ENCODE peak calls at places on chromosomes 2 and 18, in six cellular contexts. E, T, V, O, G and D are unnamed samples.

GRCh38 chr18:38940863-38941531 is 1375.4 kb upstream of the CELF4 start:
- DNase-seq in V (no peak), O (peak; percentile 26), T (no peak), E (peak; percentile 57), G (no peak), D (no peak)

GRCh38 chr2:72713857-72714256 is 112.0 kb downstream of the EXOC6B start:
- DNase-seq in T (no peak), E (peak; percentile 33), O (no peak), G (no peak), V (no peak), D (no peak)

GRCh38 chr18:46723856-46724415 is 32.9 kb downstream of the ST8SIA5 start:
- DNase-seq in V (no peak), T (no peak), G (no peak), O (no peak), E (no peak), D (no peak)

GRCh38 chr2:101307950-101308431 is 510 bp downstream of the RNF149 start:
- DNase-seq in E (no peak), T (no peak), O (peak; percentile 37), V (peak; percentile 54), G (no peak), D (peak; percentile 61)

GRCh38 chr2:84285056-84285747 is 173.9 kb downstream of the SUCLG1 start:
- DNase-seq in G (no peak), O (no peak), T (no peak), E (no peak), V (no peak), D (no peak)

GRCh38 chr18:25146113-25146512 is 205.9 kb downstream of the ZNF521 start:
- DNase-seq in V (no peak), G (no peak), O (no peak), T (no peak), E (no peak), D (no peak)

GRCh38 chr2:144275340-144275739 is 244.6 kb downstream of the ZEB2 start:
- DNase-seq in E (no peak), V (no peak), O (no peak), T (no peak), G (no peak), D (no peak)

GRCh38 chr18:54003195-54003594 is 221.3 kb downstream of the MBD2 start:
- DNase-seq in G (no peak), V (no peak), O (no peak), E (no peak), T (no peak), D (no peak)

GRCh38 chr2:172531309-172531708 is 24.6 kb upstream of the PDK1 start:
- DNase-seq in O (no peak), T (no peak), E (no peak), G (no peak), V (no peak), D (no peak)

GRCh38 chr2:60337142-60337497 is 216.3 kb downstream of the BCL11A start:
- DNase-seq in T (no peak), O (no peak), G (no peak), V (peak; percentile 52), E (no peak), D (no peak)

GRCh38 chr2:172674034-172674967 is 61.3 kb upstream of the RAPGEF4 start:
- DNase-seq in T (no peak), V (peak; percentile 79), O (peak; percentile 31), G (no peak), E (no peak), D (no peak)

GRCh38 chr2:12131975-12132374 is 385.5 kb downstream of the LPIN1 start:
- DNase-seq in T (no peak), E (no peak), G (no peak), V (no peak), O (no peak), D (no peak)

GRCh38 chr18:9530226-9531009 is 55.1 kb downstream of the RALBP1 start:
- DNase-seq in T (no peak), O (no peak), E (no peak), V (no peak), G (no peak), D (no peak)

GRCh38 chr18:41906528-41907256 is 48.3 kb upstream of the PIK3C3 start:
- DNase-seq in G (no peak), E (peak; percentile 13), V (peak; percentile 59), T (no peak), O (peak; percentile 10), D (no peak)

GRCh38 chr2:15832310-15832709 is 108.0 kb upstream of the MYCN start:
- DNase-seq in O (no peak), E (no peak), G (no peak), T (no peak), V (no peak), D (no peak)

GRCh38 chr2:222861411-222862067 is 703 bp downstream of the ACSL3 start:
- DNase-seq in V (no peak), T (no peak), G (no peak), E (no peak), O (peak; percentile 43), D (peak; percentile 60)

GRCh38 chr2:190466819-190467444 is 58.8 kb downstream of the MFSD6 start:
- DNase-seq in O (no peak), T (no peak), V (peak; percentile 39), G (no peak), E (peak; percentile 62), D (no peak)

GRCh38 chr2:135773917-135774316 is 32.3 kb downstream of the UBXN4 start:
- DNase-seq in G (no peak), T (no peak), E (no peak), O (no peak), V (no peak), D (no peak)

GRCh38 chr2:218399391-218400166 is at the start of gene CTDSP1:
- DNase-seq in O (peak; percentile 90), E (peak; percentile 94), G (peak; percentile 98), V (peak; percentile 95), T (peak; percentile 84), D (peak; percentile 93)
- H3K4me1 ChIP-seq in O (peaks cover 50% of the 10 kb centered on the region), E (peaks cover 55% of the 10 kb centered on the region), G (peaks cover 10% of the 10 kb centered on the region), V (peaks cover 29% of the 10 kb centered on the region), T (peaks cover 43% of the 10 kb centered on the region), D (no peaks in the 10 kb centered on the region)

GRCh38 chr2:65130440-65131175 is 702 bp upstream of the RAB1A start:
- DNase-seq in T (no peak), E (no peak), V (no peak), G (no peak), O (no peak), D (no peak)

GRCh38 chr2:65129276-65129612 is 662 bp downstream of the RAB1A start:
- DNase-seq in T (no peak), O (no peak), E (no peak), G (no peak), V (no peak), D (no peak)

GRCh38 chr2:65133626-65134025 is 3.7 kb upstream of the RAB1A start:
- DNase-seq in T (no peak), E (no peak), O (no peak), V (no peak), G (no peak), D (no peak)

GRCh38 chr2:65128297-65129190 is 1.4 kb downstream of the RAB1A start:
- DNase-seq in T (no peak), V (no peak), G (no peak), E (no peak), O (no peak), D (no peak)

DNA sequence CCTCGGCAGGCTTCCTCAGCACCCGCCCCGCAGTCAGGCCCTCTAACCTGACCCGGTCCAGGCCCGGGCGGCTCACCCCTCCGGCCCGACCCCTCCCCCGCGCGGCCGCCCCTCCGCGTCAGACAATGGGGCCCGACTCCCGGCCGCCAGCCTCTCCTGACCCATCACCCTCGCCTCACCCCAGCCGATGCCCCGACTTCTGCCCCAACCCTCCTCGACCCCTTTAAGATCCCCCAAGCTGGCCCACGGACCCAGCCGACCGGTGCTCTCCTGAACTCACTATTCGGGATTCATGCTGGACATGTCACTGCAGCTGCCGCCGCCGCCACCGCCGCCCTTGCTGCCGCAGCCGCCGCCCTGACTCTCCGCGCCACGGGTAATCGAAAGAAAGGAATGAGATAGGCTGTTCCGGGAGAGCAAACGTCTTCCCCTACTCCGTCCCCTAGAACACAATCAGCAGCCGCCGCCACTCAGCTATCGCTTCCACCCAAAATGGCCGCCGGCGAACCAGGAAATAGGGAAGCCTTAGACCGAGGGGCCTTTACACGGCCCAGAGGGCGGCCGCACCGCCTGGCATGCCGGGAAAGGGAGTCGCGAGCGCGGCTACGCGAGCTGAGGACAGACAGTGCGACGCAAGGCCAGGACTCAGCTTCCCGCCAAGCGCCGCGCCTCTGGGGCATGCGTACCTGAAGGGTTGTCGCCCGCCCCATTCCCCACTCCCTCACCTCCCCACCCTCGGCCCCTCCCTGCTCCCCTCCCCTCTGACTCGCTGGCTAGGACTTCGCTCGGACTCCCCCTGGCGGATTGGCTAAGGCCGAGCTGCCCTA is at the start of gene RAB1A:
- DNase-seq in V (peak; percentile 100), E (peak; percentile 99), O (peak; percentile 98), G (peak; percentile 99), T (peak; percentile 99), D (peak; percentile 99)
- TF ChIP-seq CTCF in V (peak; percentile 52), E (peak; percentile 80), O (no peak), G (no peak), T (peak; percentile 23), D (peak; percentile 42)

DNA sequence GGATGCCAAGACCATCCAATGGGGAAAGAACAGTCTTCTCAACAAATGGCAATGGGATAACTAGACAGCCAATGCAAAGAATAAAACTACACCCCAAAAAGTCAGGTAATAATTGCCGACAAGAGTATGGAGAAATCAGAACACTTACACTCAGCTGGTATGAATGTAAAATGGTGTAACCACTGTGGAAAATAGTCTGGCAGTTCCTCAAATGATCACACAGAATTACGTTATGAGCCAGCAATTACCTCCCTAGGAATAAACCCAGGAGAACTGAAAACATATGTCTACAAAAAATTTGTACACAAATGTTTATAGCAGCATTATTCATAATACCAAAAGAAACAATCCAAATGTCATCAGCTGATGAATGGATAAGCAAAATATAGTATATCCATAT is 8.8 kb downstream of the IWS1 start:
- DNase-seq in E (no peak), T (no peak), G (no peak), V (no peak), O (no peak), D (no peak)
- H3K4me1 ChIP-seq in E (peaks cover 15% of the 10 kb centered on the region), T (peaks cover 15% of the 10 kb centered on the region), G (peaks cover 3% of the 10 kb centered on the region), V (no peaks in the 10 kb centered on the region), O (peaks cover 20% of the 10 kb centered on the region), D (no peaks in the 10 kb centered on the region)

GRCh38 chr2:95331606-95332005 is 34.5 kb downstream of the KCNIP3 start:
- DNase-seq in O (no peak), E (no peak), T (no peak), V (no peak), G (no peak), D (no peak)

GRCh38 chr2:95333056-95333455 is 35.9 kb downstream of the KCNIP3 start:
- DNase-seq in E (no peak), V (no peak), O (no peak), G (no peak), T (no peak), D (no peak)

GRCh38 chr2:95334916-95335641 is 37.9 kb downstream of the KCNIP3 start:
- DNase-seq in G (no peak), O (no peak), E (no peak), T (no peak), V (no peak), D (no peak)

GRCh38 chr2:95332036-95332435 is 34.9 kb downstream of the KCNIP3 start:
- DNase-seq in V (no peak), O (no peak), G (no peak), E (no peak), T (no peak), D (no peak)

GRCh38 chr2:95333888-95334338 is 36.8 kb downstream of the KCNIP3 start:
- DNase-seq in O (no peak), G (peak; percentile 95), T (no peak), E (no peak), V (no peak), D (peak; percentile 88)
- TF ChIP-seq CTCF in O (no peak), G (no peak), T (no peak), E (no peak), V (no peak), D (no peak)